ENCODE peak calls at places on chromosomes 5 and 9, in five cellular contexts. S, U, F, N and P are unnamed samples.
A peak's percentile ranks its signal among the peaks of the same experiment; 100 is the strongest.

GRCh38 chr5:116574682-116575634 is at the start of gene SEMA6A:
- DNase-seq in S (peak; percentile 84), U (no peak), F (peak; percentile 68), N (peak; percentile 85), P (peak; percentile 55)

GRCh38 chr5:20494706-20495105 is 506.7 kb upstream of the CDH18 start:
- DNase-seq in S (no peak), U (no peak), F (no peak), N (no peak), P (no peak)

GRCh38 chr9:109010676-109011655 is 2.3 kb downstream of the CTNNAL1 start:
- DNase-seq in S (peak; percentile 2), U (peak; percentile 47), F (no peak), N (peak; percentile 21), P (peak; percentile 29)

GRCh38 chr9:116208417-116209232 is 55.0 kb downstream of the PAPPA start:
- DNase-seq in S (no peak), U (no peak), F (no peak), N (peak; percentile 35), P (no peak)

GRCh38 chr9:91655215-91655614 is 231.6 kb upstream of the NFIL3 start:
- DNase-seq in S (no peak), U (no peak), F (no peak), N (no peak), P (no peak)

GRCh38 chr9:125446581-125447094 is 185.0 kb downstream of the GAPVD1 start:
- DNase-seq in S (no peak), U (no peak), F (peak; percentile 19), N (no peak), P (no peak)

GRCh38 chr5:81268797-81269196 is 32.6 kb upstream of the ZCCHC9 start:
- DNase-seq in S (no peak), U (no peak), F (no peak), N (peak; percentile 77), P (no peak)

GRCh38 chr5:32261198-32261597 is 51.5 kb downstream of the MTMR12 start:
- DNase-seq in S (no peak), U (no peak), F (no peak), N (no peak), P (no peak)

GRCh38 chr9:86893811-86894490 is 53.4 kb downstream of the GAS1 start:
- DNase-seq in S (no peak), U (no peak), F (no peak), N (peak; percentile 13), P (no peak)

GRCh38 chr5:139760066-139761056 is 35.2 kb upstream of the PSD2 start:
- DNase-seq in S (no peak), U (no peak), F (no peak), N (peak; percentile 71), P (no peak)